ENCODE peak calls at places on chromosomes 4 and X, in six cellular contexts. One of them, this sample, is unnamed.

GRCh38 chr4:39514888-39515401 is 12.3 kb downstream of the UGDH start:
- DNase-seq in CD4-positive, CD25-positive, alpha-beta regulatory T cell: no peak
- DNase-seq in left lung: peak; percentile 72
- DNase-seq in thyroid gland: no peak
- DNase-seq in fibroblast of lung: peak; percentile 14
- DNase-seq in cardiac muscle cell: no peak
- DNase-seq in this sample: peak; percentile 55

GRCh38 chrX:74207539-74207938 is 96.4 kb upstream of the ZCCHC13 start:
- DNase-seq in fibroblast of lung: no peak
- DNase-seq in left lung: no peak
- DNase-seq in thyroid gland: no peak
- DNase-seq in CD4-positive, CD25-positive, alpha-beta regulatory T cell: no peak
- DNase-seq in cardiac muscle cell: no peak
- DNase-seq in this sample: no peak

GRCh38 chr4:66558651-66559050 is 888.4 kb upstream of the EPHA5 start:
- DNase-seq in CD4-positive, CD25-positive, alpha-beta regulatory T cell: no peak
- DNase-seq in left lung: no peak
- DNase-seq in fibroblast of lung: peak; percentile 84
- DNase-seq in thyroid gland: no peak
- DNase-seq in cardiac muscle cell: no peak
- DNase-seq in this sample: no peak

GRCh38 chr4:72006576-72006975 is 25.2 kb upstream of the NPFFR2 start:
- DNase-seq in CD4-positive, CD25-positive, alpha-beta regulatory T cell: no peak
- DNase-seq in cardiac muscle cell: no peak
- DNase-seq in left lung: no peak
- DNase-seq in fibroblast of lung: peak; percentile 91
- DNase-seq in thyroid gland: no peak
- DNase-seq in this sample: no peak

GRCh38 chr4:81482344-81482743 is 10.6 kb upstream of the RASGEF1B start:
- DNase-seq in left lung: no peak
- DNase-seq in thyroid gland: no peak
- DNase-seq in CD4-positive, CD25-positive, alpha-beta regulatory T cell: no peak
- DNase-seq in cardiac muscle cell: no peak
- DNase-seq in fibroblast of lung: no peak
- DNase-seq in this sample: no peak

GRCh38 chr4:86845593-86845992 is 3.6 kb downstream of the SLC10A6 start:
- DNase-seq in fibroblast of lung: no peak
- DNase-seq in thyroid gland: no peak
- DNase-seq in CD4-positive, CD25-positive, alpha-beta regulatory T cell: no peak
- DNase-seq in cardiac muscle cell: no peak
- DNase-seq in left lung: no peak
- DNase-seq in this sample: no peak

GRCh38 chr4:188911199-188911598 is 772.0 kb downstream of the TRIML1 start:
- DNase-seq in fibroblast of lung: no peak
- DNase-seq in cardiac muscle cell: no peak
- DNase-seq in thyroid gland: no peak
- DNase-seq in left lung: no peak
- DNase-seq in CD4-positive, CD25-positive, alpha-beta regulatory T cell: no peak
- DNase-seq in this sample: no peak

GRCh38 chrX:42869659-42870476 is 91.9 kb upstream of the PPP1R2C start:
- DNase-seq in thyroid gland: no peak
- DNase-seq in left lung: no peak
- DNase-seq in fibroblast of lung: no peak
- DNase-seq in CD4-positive, CD25-positive, alpha-beta regulatory T cell: peak; percentile 46
- DNase-seq in cardiac muscle cell: no peak
- DNase-seq in this sample: no peak

GRCh38 chrX:38166478-38167083 is 54.1 kb downstream of the SRPX start:
- DNase-seq in thyroid gland: peak; percentile 3
- DNase-seq in cardiac muscle cell: peak; percentile 47
- DNase-seq in CD4-positive, CD25-positive, alpha-beta regulatory T cell: peak; percentile 36
- DNase-seq in fibroblast of lung: no peak
- DNase-seq in left lung: no peak
- DNase-seq in this sample: peak; percentile 45

GRCh38 chr4:167854881-167855280 is 237.5 kb upstream of the ANXA10 start:
- DNase-seq in thyroid gland: no peak
- DNase-seq in fibroblast of lung: no peak
- DNase-seq in CD4-positive, CD25-positive, alpha-beta regulatory T cell: no peak
- DNase-seq in cardiac muscle cell: no peak
- DNase-seq in left lung: no peak
- DNase-seq in this sample: no peak

GRCh38 chr4:181213562-181213961 is 1029.6 kb upstream of the TENM3 start:
- DNase-seq in left lung: no peak
- DNase-seq in cardiac muscle cell: no peak
- DNase-seq in fibroblast of lung: no peak
- DNase-seq in CD4-positive, CD25-positive, alpha-beta regulatory T cell: no peak
- DNase-seq in thyroid gland: no peak
- DNase-seq in this sample: no peak

GRCh38 chrX:6026484-6026883 is 202.2 kb downstream of the NLGN4X start:
- DNase-seq in CD4-positive, CD25-positive, alpha-beta regulatory T cell: no peak
- DNase-seq in fibroblast of lung: no peak
- DNase-seq in left lung: no peak
- DNase-seq in thyroid gland: no peak
- DNase-seq in cardiac muscle cell: no peak
- DNase-seq in this sample: no peak

GRCh38 chr4:28709821-28710330 is 1849.2 kb downstream of the STIM2 start:
- DNase-seq in CD4-positive, CD25-positive, alpha-beta regulatory T cell: no peak
- DNase-seq in thyroid gland: no peak
- DNase-seq in left lung: no peak
- DNase-seq in cardiac muscle cell: no peak
- DNase-seq in fibroblast of lung: no peak
- DNase-seq in this sample: no peak

GRCh38 chr4:75919914-75920313 is 17.7 kb upstream of the PPEF2 start:
- DNase-seq in fibroblast of lung: peak; percentile 38
- DNase-seq in thyroid gland: no peak
- DNase-seq in cardiac muscle cell: no peak
- DNase-seq in left lung: no peak
- DNase-seq in CD4-positive, CD25-positive, alpha-beta regulatory T cell: no peak
- DNase-seq in this sample: peak; percentile 4

GRCh38 chrX:110394653-110395052 is 36.0 kb downstream of the RTL9 start:
- DNase-seq in left lung: no peak
- DNase-seq in fibroblast of lung: peak; percentile 78
- DNase-seq in cardiac muscle cell: no peak
- DNase-seq in thyroid gland: no peak
- DNase-seq in CD4-positive, CD25-positive, alpha-beta regulatory T cell: no peak
- DNase-seq in this sample: no peak

GRCh38 chr4:779555-779954 is 46.4 kb downstream of the CPLX1 start:
- DNase-seq in left lung: no peak
- DNase-seq in fibroblast of lung: no peak
- DNase-seq in CD4-positive, CD25-positive, alpha-beta regulatory T cell: no peak
- DNase-seq in cardiac muscle cell: no peak
- DNase-seq in thyroid gland: no peak
- DNase-seq in this sample: no peak
- H3K36me3 ChIP-seq in left lung: peaks cover 55% of the 10 kb centered on the region
- H3K36me3 ChIP-seq in fibroblast of lung: peaks cover 12% of the 10 kb centered on the region
- H3K36me3 ChIP-seq in CD4-positive, CD25-positive, alpha-beta regulatory T cell: peaks cover 25% of the 10 kb centered on the region
- H3K36me3 ChIP-seq in cardiac muscle cell: peaks cover 24% of the 10 kb centered on the region
- H3K36me3 ChIP-seq in thyroid gland: peaks cover 32% of the 10 kb centered on the region
- H3K36me3 ChIP-seq in this sample: peaks cover 50% of the 10 kb centered on the region

GRCh38 chrX:66016905-66017658 is 22.8 kb downstream of the VSIG4 start:
- DNase-seq in CD4-positive, CD25-positive, alpha-beta regulatory T cell: peak; percentile 41
- DNase-seq in cardiac muscle cell: no peak
- DNase-seq in fibroblast of lung: no peak
- DNase-seq in thyroid gland: no peak
- DNase-seq in left lung: no peak
- DNase-seq in this sample: no peak
- H3K9me3 ChIP-seq in CD4-positive, CD25-positive, alpha-beta regulatory T cell: no peaks in the 10 kb centered on the region
- H3K9me3 ChIP-seq in cardiac muscle cell: no peaks in the 10 kb centered on the region
- H3K9me3 ChIP-seq in fibroblast of lung: no peaks in the 10 kb centered on the region
- H3K9me3 ChIP-seq in thyroid gland: no peaks in the 10 kb centered on the region
- H3K9me3 ChIP-seq in left lung: no peaks in the 10 kb centered on the region
- H3K9me3 ChIP-seq in this sample: no peaks in the 10 kb centered on the region

GRCh38 chr4:119735136-119735770 is 106.6 kb upstream of the PDE5A start:
- DNase-seq in CD4-positive, CD25-positive, alpha-beta regulatory T cell: no peak
- DNase-seq in thyroid gland: no peak
- DNase-seq in cardiac muscle cell: no peak
- DNase-seq in fibroblast of lung: peak; percentile 99
- DNase-seq in left lung: no peak
- DNase-seq in this sample: no peak
- H3K4me1 ChIP-seq in CD4-positive, CD25-positive, alpha-beta regulatory T cell: no peaks in the 10 kb centered on the region
- H3K4me1 ChIP-seq in thyroid gland: no peaks in the 10 kb centered on the region
- H3K4me1 ChIP-seq in cardiac muscle cell: peaks cover 10% of the 10 kb centered on the region
- H3K4me1 ChIP-seq in fibroblast of lung: peaks cover 42% of the 10 kb centered on the region
- H3K4me1 ChIP-seq in left lung: peaks cover 4% of the 10 kb centered on the region
- H3K4me1 ChIP-seq in this sample: no peaks in the 10 kb centered on the region

DNA sequence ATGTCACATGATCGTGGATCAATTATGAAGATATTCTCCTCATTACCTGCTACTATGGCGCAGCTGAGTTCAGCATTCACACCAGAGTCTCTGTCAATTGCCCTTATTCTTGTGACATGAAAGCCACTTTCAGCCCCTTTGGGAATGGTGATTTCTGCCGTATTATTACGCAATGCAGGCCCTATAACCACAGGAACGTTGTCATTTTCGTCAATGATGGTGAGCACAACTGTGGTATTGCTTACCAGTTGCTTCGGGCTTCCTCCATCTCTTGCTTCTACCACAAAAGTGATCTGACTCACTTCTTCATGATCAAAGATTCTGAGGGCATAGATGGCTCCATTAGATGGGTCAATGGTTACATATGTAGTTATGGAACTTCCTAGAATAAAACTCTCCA is 2.1 kb downstream of the PCDH18 start:
- DNase-seq in cardiac muscle cell: no peak
- DNase-seq in thyroid gland: no peak
- DNase-seq in left lung: no peak
- DNase-seq in fibroblast of lung: peak; percentile 53
- DNase-seq in CD4-positive, CD25-positive, alpha-beta regulatory T cell: no peak
- DNase-seq in this sample: no peak
- H3K36me3 ChIP-seq in cardiac muscle cell: no peaks in the 10 kb centered on the region
- H3K36me3 ChIP-seq in thyroid gland: no peaks in the 10 kb centered on the region
- H3K36me3 ChIP-seq in left lung: no peaks in the 10 kb centered on the region
- H3K36me3 ChIP-seq in fibroblast of lung: peaks cover 12% of the 10 kb centered on the region
- H3K36me3 ChIP-seq in CD4-positive, CD25-positive, alpha-beta regulatory T cell: no peaks in the 10 kb centered on the region
- H3K36me3 ChIP-seq in this sample: no peaks in the 10 kb centered on the region

DNA sequence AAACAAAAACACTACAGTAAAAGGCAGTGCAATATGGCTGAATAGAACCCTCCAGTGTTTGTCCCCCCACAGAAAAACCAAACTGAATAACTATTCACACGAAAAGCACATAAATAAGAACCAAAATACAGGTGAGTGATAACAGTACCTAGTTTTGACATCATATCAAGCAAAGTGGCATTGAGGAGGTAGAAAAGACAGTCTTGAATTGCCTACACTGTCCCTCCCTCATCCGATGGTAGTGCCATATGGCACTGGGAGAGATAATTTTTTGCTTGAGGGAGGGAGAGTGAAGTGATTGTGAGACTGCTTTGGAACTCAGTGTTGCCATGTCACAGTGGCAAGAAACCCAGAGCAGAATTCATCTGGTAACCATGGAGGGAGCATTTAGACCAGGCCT is 99.2 kb downstream of the GPR174 start:
- DNase-seq in thyroid gland: no peak
- DNase-seq in cardiac muscle cell: no peak
- DNase-seq in fibroblast of lung: no peak
- DNase-seq in CD4-positive, CD25-positive, alpha-beta regulatory T cell: no peak
- DNase-seq in left lung: no peak
- DNase-seq in this sample: no peak
- H3K9me3 ChIP-seq in thyroid gland: no peaks in the 10 kb centered on the region
- H3K9me3 ChIP-seq in cardiac muscle cell: no peaks in the 10 kb centered on the region
- H3K9me3 ChIP-seq in fibroblast of lung: no peaks in the 10 kb centered on the region
- H3K9me3 ChIP-seq in CD4-positive, CD25-positive, alpha-beta regulatory T cell: no peaks in the 10 kb centered on the region
- H3K9me3 ChIP-seq in left lung: no peaks in the 10 kb centered on the region
- H3K9me3 ChIP-seq in this sample: no peaks in the 10 kb centered on the region

GRCh38 chr4:146957252-146957651 is 11.6 kb upstream of the TTC29 start:
- DNase-seq in CD4-positive, CD25-positive, alpha-beta regulatory T cell: no peak
- DNase-seq in thyroid gland: no peak
- DNase-seq in cardiac muscle cell: no peak
- DNase-seq in fibroblast of lung: peak; percentile 93
- DNase-seq in left lung: no peak
- DNase-seq in this sample: no peak
- H3K4me1 ChIP-seq in CD4-positive, CD25-positive, alpha-beta regulatory T cell: no peaks in the 10 kb centered on the region
- H3K4me1 ChIP-seq in thyroid gland: no peaks in the 10 kb centered on the region
- H3K4me1 ChIP-seq in cardiac muscle cell: peaks cover 12% of the 10 kb centered on the region
- H3K4me1 ChIP-seq in fibroblast of lung: no peaks in the 10 kb centered on the region
- H3K4me1 ChIP-seq in left lung: no peaks in the 10 kb centered on the region
- H3K4me1 ChIP-seq in this sample: no peaks in the 10 kb centered on the region

GRCh38 chr4:153535735-153536494 is 69.8 kb downstream of the TMEM131L start:
- DNase-seq in cardiac muscle cell: no peak
- DNase-seq in left lung: no peak
- DNase-seq in fibroblast of lung: no peak
- DNase-seq in thyroid gland: no peak
- DNase-seq in CD4-positive, CD25-positive, alpha-beta regulatory T cell: no peak
- DNase-seq in this sample: no peak

GRCh38 chr4:153539058-153539826 is 73.1 kb downstream of the TMEM131L start:
- DNase-seq in thyroid gland: peak; percentile 44
- DNase-seq in left lung: no peak
- DNase-seq in CD4-positive, CD25-positive, alpha-beta regulatory T cell: no peak
- DNase-seq in fibroblast of lung: no peak
- DNase-seq in cardiac muscle cell: no peak
- DNase-seq in this sample: no peak

GRCh38 chr4:153538408-153539057 is 72.4 kb downstream of the TMEM131L start:
- DNase-seq in cardiac muscle cell: no peak
- DNase-seq in fibroblast of lung: no peak
- DNase-seq in CD4-positive, CD25-positive, alpha-beta regulatory T cell: no peak
- DNase-seq in thyroid gland: peak; percentile 50
- DNase-seq in left lung: no peak
- DNase-seq in this sample: no peak

GRCh38 chr4:153534792-153535629 is 68.9 kb downstream of the TMEM131L start:
- DNase-seq in cardiac muscle cell: no peak
- DNase-seq in CD4-positive, CD25-positive, alpha-beta regulatory T cell: no peak
- DNase-seq in thyroid gland: no peak
- DNase-seq in fibroblast of lung: no peak
- DNase-seq in left lung: no peak
- DNase-seq in this sample: no peak

DNA sequence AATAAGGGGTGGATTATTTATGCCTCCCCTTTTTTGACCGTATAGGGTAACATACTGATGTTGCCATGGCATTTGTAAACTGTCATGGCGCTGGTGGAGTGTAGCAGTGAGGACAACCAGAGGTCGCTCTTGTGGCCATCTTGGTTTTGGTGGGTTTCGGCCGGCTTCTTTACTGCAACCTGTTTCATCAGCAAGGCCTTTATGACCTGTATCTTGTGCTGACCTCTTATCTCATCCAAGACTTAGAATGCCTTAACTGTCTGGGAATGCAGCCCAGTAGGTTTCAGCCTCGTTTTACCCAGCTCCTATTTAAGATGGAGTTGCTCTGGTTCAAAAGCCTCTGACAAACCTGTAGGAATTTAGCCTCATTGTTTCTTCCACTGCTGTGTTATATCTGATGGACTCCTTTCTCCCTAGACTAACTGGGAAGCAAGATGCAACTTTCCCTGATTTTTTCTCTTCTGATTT is 71.4 kb downstream of the TMEM131L start:
- DNase-seq in fibroblast of lung: no peak
- DNase-seq in cardiac muscle cell: no peak
- DNase-seq in CD4-positive, CD25-positive, alpha-beta regulatory T cell: no peak
- DNase-seq in thyroid gland: no peak
- DNase-seq in left lung: no peak
- DNase-seq in this sample: no peak
- H3K36me3 ChIP-seq in fibroblast of lung: no peaks in the 10 kb centered on the region
- H3K36me3 ChIP-seq in cardiac muscle cell: no peaks in the 10 kb centered on the region
- H3K36me3 ChIP-seq in CD4-positive, CD25-positive, alpha-beta regulatory T cell: peaks cover 3% of the 10 kb centered on the region
- H3K36me3 ChIP-seq in thyroid gland: no peaks in the 10 kb centered on the region
- H3K36me3 ChIP-seq in left lung: no peaks in the 10 kb centered on the region
- H3K36me3 ChIP-seq in this sample: no peaks in the 10 kb centered on the region